ENCODE peak calls at places on chromosomes 13 and 19, in six cellular contexts. C, H, I, K, U and T are unnamed samples. For H3K36me3 and H3K4me1, the result is how much of the 10 kb centered on the place peaks cover.

GRCh38 chr13:40503026-40503425 is 163.4 kb downstream of the FOXO1 start:
- DNase-seq in I (no peak), H (no peak), K (no peak), U (no peak), C (no peak), T (no peak)

GRCh38 chr19:40231544-40232424 is 5.3 kb upstream of the CCNP start:
- DNase-seq in K (no peak), I (no peak), C (no peak), U (no peak), H (no peak), T (no peak)

GRCh38 chr19:6065685-6066365 is 44.5 kb downstream of the RFX2 start:
- DNase-seq in C (peak), H (no peak), I (peak), U (no peak), K (peak), T (no peak)

GRCh38 chr19:2016041-2016807 is 710 bp upstream of the BTBD2 start:
- DNase-seq in U (peak), K (peak), H (no peak), I (peak), C (peak), T (peak)

GRCh38 chr19:33302974-33303790 is 848 bp upstream of the CEBPA start:
- DNase-seq in C (peak), U (peak), I (peak), H (no peak), K (peak), T (no peak)

GRCh38 chr13:31038834-31039552 is 106.5 kb downstream of the TEX26 start:
- DNase-seq in H (no peak), C (no peak), I (no peak), K (no peak), U (no peak), T (no peak)

GRCh38 chr13:75384881-75385707 is 96.9 kb downstream of the TBC1D4 start:
- DNase-seq in H (no peak), I (no peak), C (no peak), K (no peak), U (no peak), T (no peak)

GRCh38 chr13:76837811-76838210 is 48.4 kb downstream of the KCTD12 start:
- DNase-seq in I (no peak), U (no peak), C (peak), H (no peak), K (no peak), T (no peak)

GRCh38 chr19:1566392-1567115 is 1.6 kb downstream of the MEX3D start:
- DNase-seq in K (peak), H (peak), U (peak), I (peak), C (peak), T (no peak)

GRCh38 chr13:83340170-83340569 is 542.1 kb downstream of the SLITRK1 start:
- DNase-seq in H (no peak), C (no peak), U (no peak), I (no peak), K (no peak), T (no peak)

GRCh38 chr19:49800771-49801170 is 12.3 kb downstream of the FUZ start:
- DNase-seq in I (no peak), C (no peak), K (no peak), H (no peak), U (no peak), T (no peak)

GRCh38 chr19:49801401-49801888 is 11.6 kb downstream of the FUZ start:
- DNase-seq in I (no peak), K (no peak), H (no peak), C (no peak), U (no peak), T (no peak)

GRCh38 chr19:49803529-49803856 is 9.6 kb downstream of the FUZ start:
- DNase-seq in U (no peak), C (no peak), K (no peak), I (no peak), H (no peak), T (no peak)

GRCh38 chr19:49801966-49802661 is 11.0 kb downstream of the FUZ start:
- DNase-seq in I (peak), C (peak), H (no peak), U (peak), K (peak), T (peak)

GRCh38 chr19:49802836-49803528 is 10.1 kb downstream of the FUZ start:
- DNase-seq in I (no peak), U (no peak), C (no peak), H (no peak), K (peak), T (no peak)
- H3K36me3 ChIP-seq in I (under half), U (under half), C (under half), H (under half), K (under half), T (under half)

GRCh38 chr19:15317392-15318011 is 14.8 kb downstream of the BRD4 start:
- DNase-seq in U (no peak), C (no peak), K (no peak), H (no peak), I (no peak), T (no peak)
- H3K4me1 ChIP-seq in U (half or more), C (under half), K (under half), H (under half), I (half or more), T (half or more)

GRCh38 chr19:47156861-47157454 is 26.3 kb downstream of the SAE1 start:
- DNase-seq in C (peak), U (no peak), I (no peak), H (no peak), K (no peak), T (no peak)

GRCh38 chr19:47157455-47158321 is 27.1 kb downstream of the SAE1 start:
- DNase-seq in U (peak), C (peak), I (peak), K (peak), H (peak), T (peak)

GRCh38 chr19:47158367-47158791 is 27.7 kb downstream of the SAE1 start:
- DNase-seq in U (no peak), K (peak), H (no peak), I (peak), C (peak), T (no peak)

GRCh38 chr19:47158879-47159509 is 28.4 kb downstream of the SAE1 start:
- DNase-seq in K (no peak), H (no peak), I (no peak), C (no peak), U (no peak), T (no peak)

GRCh38 chr19:47161876-47162489 is 31.3 kb downstream of the SAE1 start:
- DNase-seq in C (no peak), H (no peak), I (no peak), K (no peak), U (no peak), T (no peak)
- H3K36me3 ChIP-seq in C (under half), H (under half), I (under half), K (under half), U (under half), T (under half)

GRCh38 chr19:42270346-42271044 is 1.4 kb downstream of the CIC start:
- DNase-seq in U (peak), H (no peak), K (peak), I (peak), C (peak), T (no peak)
- H3K4me1 ChIP-seq in U (under half), H (under half), K (under half), I (under half), C (under half), T (under half)